ENCODE peak calls at places on chromosomes 6 and 20, in eight cellular contexts. Z, H, S, A, K, W, D and V are unnamed samples.

GRCh38 chr20:12875510-12875909 is 133.3 kb upstream of the SPTLC3 start:
- ATAC-seq in D (no peak), W (no peak), Z (no peak), A (peak), S (no peak), H (no peak), K (peak), V (no peak)

GRCh38 chr6:39887692-39888450 is 46.4 kb downstream of the MOCS1 start:
- ATAC-seq in Z (peak), H (no peak), K (peak), D (peak), S (no peak), A (peak), W (no peak), V (no peak)

GRCh38 chr20:34141293-34141692 is 29.2 kb upstream of the EIF2S2 start:
- ATAC-seq in D (no peak), Z (no peak), K (no peak), H (no peak), W (no peak), S (no peak), A (no peak), V (no peak)

GRCh38 chr6:132912273-132912672 is 97.9 kb downstream of the RPS12 start:
- ATAC-seq in H (no peak), W (no peak), K (no peak), S (no peak), D (no peak), Z (no peak), A (no peak), V (no peak)

GRCh38 chr6:32838114-32838958 is at the start of gene TAP2:
- ATAC-seq in H (peak), D (peak), Z (peak), A (peak), W (peak), S (peak), K (peak), V (peak)

GRCh38 chr20:15491564-15491963 is 1081.7 kb downstream of the KIF16B start:
- ATAC-seq in D (peak), W (no peak), K (no peak), H (no peak), S (no peak), A (no peak), Z (no peak), V (peak)

GRCh38 chr6:51382838-51383237 is 564.2 kb downstream of the TFAP2B start:
- ATAC-seq in S (no peak), A (no peak), D (no peak), K (no peak), Z (no peak), H (no peak), W (no peak), V (no peak)

GRCh38 chr6:159002432-159003160 is 2.6 kb upstream of the RSPH3 start:
- ATAC-seq in Z (no peak), D (no peak), A (no peak), K (no peak), S (no peak), W (no peak), H (no peak), V (no peak)

GRCh38 chr6:161195418-161195817 is 78.4 kb downstream of the AGPAT4 start:
- ATAC-seq in S (no peak), D (peak), H (no peak), A (no peak), Z (no peak), W (no peak), K (no peak), V (no peak)

GRCh38 chr6:149082320-149082719 is 235.2 kb upstream of the TAB2 start:
- ATAC-seq in W (peak), K (peak), A (peak), H (peak), D (peak), Z (peak), S (peak), V (peak)

GRCh38 chr6:137880633-137881521 is 13.8 kb downstream of the TNFAIP3 start:
- ATAC-seq in W (peak), H (peak), S (no peak), A (peak), K (peak), D (peak), Z (peak), V (no peak)

GRCh38 chr6:79526897-79527296 is 10.3 kb downstream of the LCA5 start:
- ATAC-seq in S (peak), D (peak), W (no peak), Z (no peak), A (no peak), K (no peak), H (no peak), V (no peak)

GRCh38 chr20:62267543-62267942 is 29.2 kb downstream of the OSBPL2 start:
- ATAC-seq in A (peak), K (peak), Z (no peak), W (no peak), S (no peak), H (no peak), D (no peak), V (no peak)

GRCh38 chr6:44143731-44144130 is 14.9 kb upstream of the CAPN11 start:
- ATAC-seq in W (no peak), H (no peak), A (no peak), S (no peak), D (no peak), K (no peak), Z (no peak), V (no peak)

GRCh38 chr20:34985439-34986310 is 30.0 kb downstream of the MYH7B start:
- ATAC-seq in H (no peak), W (no peak), K (no peak), S (no peak), Z (no peak), A (no peak), D (no peak), V (no peak)

GRCh38 chr6:105136433-105137350 is 43.1 kb downstream of the POPDC3 start:
- ATAC-seq in W (peak), A (peak), D (peak), S (peak), H (peak), Z (peak), K (peak), V (peak)

GRCh38 chr6:37502703-37503485 is 3.2 kb upstream of the CCDC167 start:
- ATAC-seq in S (no peak), K (no peak), A (no peak), W (peak), Z (peak), D (no peak), H (peak), V (peak)

GRCh38 chr20:768426-768978 is at the start of gene SLC52A3:
- ATAC-seq in Z (peak), W (no peak), A (peak), S (peak), H (no peak), K (peak), D (peak), V (no peak)

GRCh38 chr6:35973670-35974222 is 50.7 kb downstream of the SLC26A8 start:
- ATAC-seq in A (peak), D (peak), K (no peak), W (no peak), H (no peak), S (no peak), Z (peak), V (peak)

GRCh38 chr6:131640100-131640499 is 3.0 kb downstream of the ENPP3 start:
- ATAC-seq in K (no peak), S (no peak), D (no peak), A (no peak), H (no peak), W (no peak), Z (no peak), V (peak)

GRCh38 chr20:46043556-46043955 is 14.5 kb downstream of the SLC12A5 start:
- ATAC-seq in W (no peak), H (no peak), D (no peak), S (no peak), Z (no peak), A (no peak), K (no peak), V (no peak)

GRCh38 chr6:158502593-158502950 is 57.3 kb upstream of the TMEM181 start:
- ATAC-seq in K (no peak), W (no peak), S (no peak), A (no peak), Z (no peak), H (no peak), D (peak), V (peak)

GRCh38 chr6:107730683-107731314 is 93.3 kb downstream of the SCML4 start:
- ATAC-seq in Z (peak), A (no peak), K (no peak), H (no peak), S (no peak), W (no peak), D (no peak), V (peak)

GRCh38 chr6:29504961-29505360 is 17.2 kb upstream of the MAS1L start:
- ATAC-seq in D (no peak), H (no peak), A (no peak), S (no peak), Z (no peak), W (no peak), K (no peak), V (no peak)

GRCh38 chr6:39251406-39251805 is 22.1 kb upstream of the KCNK5 start:
- ATAC-seq in D (peak), S (peak), W (no peak), H (no peak), A (no peak), K (no peak), Z (peak), V (no peak)

GRCh38 chr20:4108495-4109306 is 93.3 kb upstream of the RNF24 start:
- ATAC-seq in S (peak), D (peak), K (peak), Z (peak), W (peak), A (peak), H (peak), V (peak)

GRCh38 chr6:136757150-136757549 is 35.1 kb downstream of the MAP3K5 start:
- ATAC-seq in D (peak), W (no peak), S (no peak), A (no peak), H (no peak), K (no peak), Z (no peak), V (no peak)

GRCh38 chr6:149683256-149683860 is 34.5 kb downstream of the LATS1 start:
- ATAC-seq in W (no peak), Z (no peak), A (peak), H (no peak), D (no peak), K (peak), S (no peak), V (no peak)

GRCh38 chr6:42502990-42503389 is 51.3 kb upstream of the TRERF1 start:
- ATAC-seq in A (no peak), S (no peak), W (no peak), H (no peak), K (no peak), Z (no peak), D (no peak), V (no peak)

GRCh38 chr20:33711446-33711738 is 8.7 kb downstream of the PXMP4 start:
- ATAC-seq in H (no peak), A (no peak), K (no peak), S (no peak), Z (no peak), D (no peak), W (no peak), V (no peak)

GRCh38 chr20:22507240-22507961 is 77.0 kb downstream of the FOXA2 start:
- ATAC-seq in Z (no peak), H (no peak), S (no peak), W (no peak), K (no peak), D (no peak), A (no peak), V (no peak)

GRCh38 chr20:1619861-1620444 is at the start of gene SIRPB1:
- ATAC-seq in K (peak), A (peak), Z (peak), H (peak), D (peak), W (peak), S (peak), V (peak)

GRCh38 chr6:37916675-37917074 is 97.1 kb downstream of the ZFAND3 start:
- ATAC-seq in W (no peak), H (no peak), D (no peak), A (no peak), S (no peak), K (no peak), Z (peak), V (no peak)

GRCh38 chr6:72760130-72760793 is 138.4 kb downstream of the KCNQ5 start:
- ATAC-seq in H (no peak), Z (no peak), D (peak), S (no peak), W (no peak), A (no peak), K (no peak), V (no peak)

GRCh38 chr6:5367510-5367909 is 106.2 kb downstream of the FARS2 start:
- ATAC-seq in S (no peak), W (no peak), D (no peak), K (no peak), A (no peak), H (no peak), Z (no peak), V (no peak)

GRCh38 chr6:21264288-21264818 is 329.2 kb upstream of the SOX4 start:
- ATAC-seq in W (no peak), D (no peak), Z (peak), K (no peak), A (no peak), H (no peak), S (no peak), V (no peak)

GRCh38 chr6:33668914-33669313 is 42.6 kb downstream of the UQCC2 start:
- ATAC-seq in H (peak), W (no peak), Z (peak), A (no peak), S (no peak), K (no peak), D (peak), V (peak)

GRCh38 chr6:73134588-73134987 is 90.7 kb downstream of the KHDC1L start:
- ATAC-seq in A (no peak), D (no peak), S (no peak), W (no peak), K (no peak), Z (peak), H (no peak), V (peak)

GRCh38 chr6:87494761-87495422 is 22.1 kb downstream of the SLC35A1 start:
- ATAC-seq in Z (peak), W (no peak), H (no peak), A (no peak), S (no peak), K (no peak), D (no peak), V (peak)